ENCODE peak calls at places on chromosomes 4 and X, in six cellular contexts. W is activated T-cell treated with anti-CD3 and anti-CD28 coated beads for 48 hours, V is AG08395, U is RPMI8226, X is tibial artery, R is endothelial cell. J is an unnamed sample.

GRCh38 chr4:138522366-138522765 is 280.2 kb upstream of the SLC7A11 start:
- DNase-seq in W (no peak), V (peak), U (no peak), X (no peak), R (peak), J (peak)

GRCh38 chrX:46666831-46667230 is 92.1 kb downstream of the SLC9A7 start:
- DNase-seq in W (no peak), V (no peak), U (no peak), X (no peak), R (no peak), J (no peak)

GRCh38 chrX:134885336-134886016 is 105.3 kb upstream of the SMIM10 start:
- DNase-seq in W (no peak), V (no peak), U (no peak), X (no peak), R (no peak), J (no peak)

GRCh38 chrX:30654989-30655607 is 1.9 kb downstream of the GK start:
- DNase-seq in W (no peak), V (no peak), U (no peak), X (no peak), R (no peak), J (no peak)

GRCh38 chr4:15186149-15186548 is 183.9 kb downstream of the CPEB2 start:
- DNase-seq in W (no peak), V (no peak), U (no peak), X (no peak), R (no peak), J (no peak)

GRCh38 chr4:78100060-78100459 is 42.9 kb downstream of the FRAS1 start:
- DNase-seq in W (no peak), V (peak), U (no peak), X (no peak), R (no peak), J (no peak)

GRCh38 chrX:10514891-10515290 is 105.5 kb downstream of the MID1 start:
- DNase-seq in W (no peak), V (peak), U (no peak), X (no peak), R (no peak), J (no peak)

GRCh38 chr4:157996598-157996997 is 176.2 kb downstream of the GASK1B start:
- DNase-seq in W (no peak), V (no peak), U (no peak), X (no peak), R (no peak), J (no peak)

GRCh38 chr4:64465263-64465662 is 56.0 kb upstream of the TECRL start:
- DNase-seq in W (no peak), V (no peak), U (no peak), X (no peak), R (no peak), J (no peak)

GRCh38 chrX:119481218-119481875 is 13.1 kb downstream of the SLC25A5 start:
- DNase-seq in W (no peak), V (no peak), U (no peak), X (no peak), R (no peak), J (no peak)

GRCh38 chr4:96103086-96103485 is 263.2 kb downstream of the PDHA2 start:
- DNase-seq in W (no peak), V (no peak), U (no peak), X (no peak), R (no peak), J (no peak)

J was measured in neural progenitor cell.